ENCODE peak calls at places on chromosomes 1 and 21, in seven cellular contexts. J, P, X, Q, K, G and E are unnamed samples. For H3K4me1 and H3K36me3, the result is how much of the 10 kb centered on the place peaks cover.

GRCh38 chr21:46551636-46552241 is 53.1 kb downstream of the S100B start:
- DNase-seq in X (no peak), J (no peak), Q (no peak), P (no peak), K (no peak), G (peak), E (peak)

GRCh38 chr21:44306926-44307687 is 7.3 kb downstream of the PFKL start:
- DNase-seq in X (no peak), K (no peak), G (no peak), J (no peak), Q (no peak), P (no peak), E (no peak)

GRCh38 chr1:153752561-153753195 is 22.5 kb upstream of the SLC27A3 start:
- DNase-seq in P (peak), K (peak), X (no peak), G (no peak), Q (peak), J (no peak), E (no peak)

GRCh38 chr1:14404847-14405246 is 193.6 kb upstream of the KAZN start:
- DNase-seq in Q (no peak), K (no peak), X (no peak), P (no peak), J (no peak), G (no peak), E (no peak)

GRCh38 chr21:42840411-42841155 is 38.8 kb downstream of the WDR4 start:
- DNase-seq in K (no peak), J (no peak), P (peak), X (no peak), Q (no peak), G (no peak), E (no peak)

GRCh38 chr1:217660353-217661062 is 29.4 kb downstream of the SPATA17 start:
- DNase-seq in J (peak), Q (no peak), G (no peak), K (peak), P (no peak), X (peak), E (no peak)

GRCh38 chr1:111399792-111400610 is 27.5 kb downstream of the OVGP1 start:
- DNase-seq in P (peak), K (peak), G (no peak), J (peak), Q (peak), X (peak), E (no peak)

GRCh38 chr1:10899490-10900264 is 103.2 kb upstream of the CASZ1 start:
- DNase-seq in X (no peak), G (peak), Q (no peak), P (no peak), K (no peak), J (peak), E (no peak)

GRCh38 chr1:201905234-201905890 is 16.7 kb downstream of the SHISA4 start:
- DNase-seq in K (no peak), P (no peak), X (no peak), Q (peak), G (peak), J (no peak), E (no peak)

GRCh38 chr1:2046225-2046917 is 3.8 kb upstream of the PRKCZ start:
- DNase-seq in P (peak), X (peak), J (peak), K (peak), Q (no peak), G (peak), E (peak)

GRCh38 chr1:46623733-46624695 is 7.4 kb upstream of the MOB3C start:
- DNase-seq in X (no peak), G (no peak), K (peak), P (no peak), Q (no peak), J (no peak), E (no peak)

GRCh38 chr1:4267381-4268261 is 367.5 kb upstream of the C1orf174 start:
- DNase-seq in Q (no peak), P (no peak), K (no peak), J (no peak), X (no peak), G (no peak), E (no peak)

GRCh38 chr1:9084883-9085282 is 15.4 kb upstream of the SLC2A5 start:
- DNase-seq in J (peak), X (no peak), G (no peak), K (peak), Q (no peak), P (peak), E (no peak)

GRCh38 chr1:207672525-207673130 is 27.7 kb downstream of the CR1L start:
- DNase-seq in Q (no peak), X (peak), P (no peak), K (no peak), G (no peak), J (peak), E (no peak)

GRCh38 chr21:45981641-45982255 is at the start of gene COL6A1:
- DNase-seq in G (peak), Q (peak), X (peak), J (peak), K (peak), P (peak), E (peak)

GRCh38 chr1:76083189-76083588 is 8.6 kb downstream of the ST6GALNAC3 start:
- DNase-seq in K (no peak), Q (no peak), P (no peak), J (no peak), G (no peak), X (no peak), E (peak)

GRCh38 chr1:1197551-1198422 is 8.6 kb downstream of the TNFRSF18 start:
- DNase-seq in X (peak), G (peak), P (peak), Q (no peak), K (no peak), J (no peak), E (peak)

GRCh38 chr1:233639611-233640010 is 25.7 kb downstream of the KCNK1 start:
- DNase-seq in Q (no peak), J (peak), X (no peak), K (no peak), P (no peak), G (no peak), E (no peak)

GRCh38 chr1:245155186-245156040 is 628 bp downstream of the KIF26B start:
- DNase-seq in K (peak), P (peak), J (peak), G (no peak), Q (no peak), X (peak), E (no peak)

GRCh38 chr1:14924455-14925325 is 228.9 kb upstream of the TMEM51 start:
- DNase-seq in X (peak), G (peak), J (peak), Q (peak), P (peak), K (peak), E (peak)

GRCh38 chr21:30717105-30717504 is 1.5 kb downstream of the KRTAP21-3 start:
- DNase-seq in G (no peak), P (no peak), X (no peak), J (no peak), K (no peak), Q (no peak), E (no peak)

GRCh38 chr1:160666079-160666442 is 19.2 kb upstream of the SLAMF1 start:
- DNase-seq in P (no peak), J (no peak), K (no peak), X (no peak), Q (no peak), G (no peak), E (no peak)

GRCh38 chr1:43067233-43067745 is 104.8 kb downstream of the EBNA1BP2 start:
- DNase-seq in P (no peak), G (no peak), Q (no peak), J (no peak), X (no peak), K (no peak), E (no peak)

GRCh38 chr1:209873067-209873810 is 45.5 kb downstream of the UTP25 start:
- DNase-seq in K (peak), G (no peak), X (no peak), J (peak), P (no peak), Q (no peak), E (no peak)

GRCh38 chr21:19237603-19238002 is 834.0 kb upstream of the TMPRSS15 start:
- DNase-seq in Q (no peak), G (no peak), X (no peak), P (no peak), J (no peak), K (no peak), E (no peak)

GRCh38 chr1:44801491-44802305 is 1.5 kb downstream of the PLK3 start:
- DNase-seq in K (peak), Q (peak), G (peak), J (no peak), P (no peak), X (no peak), E (peak)

GRCh38 chr21:28949318-28949717 is 43.4 kb downstream of the LTN1 start:
- DNase-seq in K (no peak), J (no peak), X (no peak), G (no peak), P (no peak), Q (no peak), E (no peak)

GRCh38 chr21:19864456-19864855 is 1133.8 kb upstream of the NCAM2 start:
- DNase-seq in X (no peak), P (no peak), G (no peak), J (no peak), Q (no peak), K (no peak), E (no peak)

GRCh38 chr21:31731112-31731801 is 661 bp downstream of the SCAF4 start:
- DNase-seq in J (no peak), X (peak), Q (peak), K (peak), G (peak), P (peak), E (peak)

GRCh38 chr1:40860706-40861226 is 1.4 kb downstream of the CITED4 start:
- DNase-seq in J (no peak), G (peak), P (peak), X (no peak), Q (no peak), K (no peak), E (no peak)

GRCh38 chr21:33231526-33231925 is 1.8 kb downstream of the IFNAR2 start:
- DNase-seq in Q (no peak), K (no peak), G (no peak), J (no peak), P (no peak), X (no peak), E (no peak)

DNA sequence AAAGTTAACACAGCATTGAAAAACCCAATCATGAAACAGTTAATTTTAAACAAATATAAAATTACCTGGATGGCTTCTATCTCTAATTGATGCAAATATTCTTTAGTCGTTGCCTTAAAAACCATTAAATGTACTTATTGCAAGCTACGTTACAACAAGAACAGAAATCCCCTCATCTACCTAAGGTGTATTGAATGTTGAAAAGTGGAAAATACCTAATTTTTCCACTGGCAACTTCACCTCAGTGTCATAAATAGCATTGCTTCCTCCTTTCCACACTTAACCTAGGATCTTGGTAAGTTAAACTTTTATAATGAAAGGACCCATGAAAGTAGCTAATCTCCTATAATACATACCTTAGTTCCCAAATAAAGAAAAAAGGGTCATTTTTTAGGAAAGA is 5.4 kb downstream of the GADD45A start:
- DNase-seq in P (no peak), G (no peak), K (no peak), X (no peak), Q (no peak), J (no peak), E (no peak)
- H3K4me1 ChIP-seq in P (under half), G (under half), K (under half), X (under half), Q (under half), J (under half), E (under half)

GRCh38 chr1:155001438-155001687 is 1.2 kb upstream of the ZBTB7B start:
- DNase-seq in Q (no peak), G (no peak), P (no peak), X (no peak), J (no peak), K (no peak), E (no peak)

GRCh38 chr1:155002479-155003226 is at the start of gene ZBTB7B:
- DNase-seq in J (peak), P (no peak), Q (peak), K (peak), X (no peak), G (peak), E (peak)

GRCh38 chr1:155000725-155001437 is 1.7 kb upstream of the ZBTB7B start:
- DNase-seq in X (peak), Q (peak), K (peak), P (peak), G (peak), J (peak), E (peak)

GRCh38 chr1:155003227-155003765 is 694 bp downstream of the ZBTB7B start:
- DNase-seq in K (peak), P (no peak), X (peak), J (peak), Q (peak), G (no peak), E (no peak)

DNA sequence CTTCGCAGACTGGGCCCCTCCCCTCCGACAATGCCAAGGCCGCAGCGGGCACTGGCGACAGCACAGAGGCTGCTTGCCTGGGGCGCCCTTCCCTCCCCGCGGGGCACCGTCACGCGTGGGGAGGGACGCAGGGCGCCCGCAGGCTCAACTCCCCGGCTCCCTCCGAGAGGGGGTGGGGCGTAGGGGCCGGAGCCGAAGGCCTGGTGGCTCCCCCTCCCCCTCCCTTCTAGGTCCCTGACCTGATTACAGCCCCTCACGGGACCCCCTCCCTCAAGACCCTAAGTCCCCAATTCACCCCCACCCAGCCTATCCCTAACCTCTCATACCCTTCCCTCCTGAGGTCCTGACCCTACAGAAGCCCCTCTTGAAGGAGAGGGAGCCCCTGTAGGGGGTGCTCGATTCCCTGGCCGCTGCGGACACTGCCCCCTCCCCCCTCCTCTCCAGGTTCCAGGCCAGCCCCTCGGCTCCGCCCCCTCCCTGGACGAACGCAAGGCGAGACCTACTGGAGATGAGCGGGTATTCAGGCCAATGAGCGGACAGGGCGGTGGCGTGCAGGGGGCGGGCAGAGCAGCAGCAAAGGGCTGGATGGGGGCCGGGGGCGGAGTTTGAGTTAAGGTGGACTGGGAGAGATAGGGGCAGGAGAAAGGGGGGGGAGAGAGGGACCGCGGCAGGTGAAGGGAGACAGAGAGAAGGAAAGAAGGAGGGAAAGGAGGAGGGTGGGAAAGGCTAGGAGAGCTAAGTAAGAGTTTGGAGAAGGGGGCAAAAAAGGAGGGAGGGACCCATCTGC is 721 bp upstream of the ZBTB7B start:
- DNase-seq in P (peak), J (peak), Q (peak), X (peak), G (peak), K (peak), E (peak)
- TF ChIP-seq CTCF in P (no peak), J (peak), Q (peak), X (peak), G (peak), K (peak), E (no peak)

GRCh38 chr21:38818336-38818723 is 12.6 kb downstream of the ETS2 start:
- DNase-seq in G (peak), Q (no peak), J (no peak), X (no peak), P (no peak), K (no peak), E (no peak)

GRCh38 chr21:38814126-38815059 is 8.7 kb downstream of the ETS2 start:
- DNase-seq in J (no peak), K (no peak), X (no peak), P (no peak), G (no peak), Q (no peak), E (no peak)

GRCh38 chr21:38817371-38818335 is 11.9 kb downstream of the ETS2 start:
- DNase-seq in Q (no peak), X (no peak), K (peak), J (peak), P (peak), G (peak), E (no peak)

GRCh38 chr21:38815060-38815405 is 9.3 kb downstream of the ETS2 start:
- DNase-seq in X (no peak), Q (no peak), K (no peak), J (peak), P (no peak), G (no peak), E (no peak)

GRCh38 chr21:38816400-38816973 is 10.8 kb downstream of the ETS2 start:
- DNase-seq in G (no peak), J (no peak), Q (no peak), X (no peak), P (no peak), K (no peak), E (no peak)
- H3K36me3 ChIP-seq in G (half or more), J (half or more), Q (under half), X (half or more), P (under half), K (half or more), E (under half)

DNA sequence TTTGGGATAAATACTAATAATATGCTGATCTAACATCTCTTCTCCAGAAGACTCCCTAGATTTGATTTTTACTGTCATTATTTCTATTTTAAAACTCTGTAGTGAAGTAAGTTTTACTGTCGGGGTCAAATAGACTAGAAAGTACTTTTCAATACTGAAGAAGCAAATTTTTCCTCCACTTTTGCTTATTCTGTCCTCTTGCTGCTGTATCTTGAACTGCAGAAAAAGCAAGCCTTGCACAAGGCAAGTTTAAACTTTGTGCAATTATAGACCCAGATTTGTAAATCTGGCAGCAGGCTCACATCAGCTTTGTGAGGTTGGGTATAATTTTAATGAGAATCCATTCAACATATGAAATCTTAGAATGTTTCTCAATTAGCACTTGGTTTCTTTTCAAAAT is 151.1 kb upstream of the ETS2 start:
- DNase-seq in X (no peak), Q (no peak), K (no peak), P (no peak), J (no peak), G (no peak), E (no peak)
- H3K4me1 ChIP-seq in X (under half), Q (under half), K (under half), P (under half), J (under half), G (under half), E (under half)

GRCh38 chr1:204529371-204529895 is 13.2 kb downstream of the MDM4 start:
- DNase-seq in K (no peak), Q (no peak), J (no peak), P (no peak), X (no peak), G (no peak), E (peak)
- TF ChIP-seq CTCF in K (no peak), Q (no peak), J (peak), P (no peak), X (peak), G (no peak), E (no peak)

GRCh38 chr1:31005617-31006166 is 59.8 kb downstream of the PUM1 start:
- DNase-seq in Q (no peak), J (no peak), X (no peak), K (no peak), G (no peak), P (no peak), E (no peak)
- H3K36me3 ChIP-seq in Q (under half), J (under half), X (half or more), K (under half), G (under half), P (under half), E (under half)

GRCh38 chr1:109907190-109907774 is 3.4 kb upstream of the CSF1 start:
- DNase-seq in Q (no peak), G (no peak), J (no peak), P (no peak), K (no peak), X (no peak), E (no peak)
- H3K4me1 ChIP-seq in Q (under half), G (under half), J (under half), P (under half), K (under half), X (under half), E (under half)

DNA sequence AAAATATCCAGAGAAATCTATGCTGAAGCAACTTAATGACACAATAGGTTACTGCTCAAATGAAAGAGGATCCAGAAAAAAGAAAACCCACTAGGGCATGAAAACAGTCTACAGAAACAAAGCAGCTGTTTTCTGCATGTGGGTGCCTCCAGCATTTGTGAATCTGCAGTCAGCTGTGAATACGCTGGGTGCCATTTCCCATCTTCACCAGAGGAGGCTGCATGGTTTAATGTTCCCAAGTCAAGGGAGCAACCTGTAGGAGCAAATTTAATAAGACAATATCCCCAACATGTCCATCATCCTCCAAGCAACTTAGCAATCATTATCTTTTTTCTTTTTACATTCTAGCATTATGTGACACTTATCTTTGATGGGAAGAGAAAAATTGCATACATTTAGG is 396.6 kb downstream of the BRINP2 start:
- DNase-seq in J (peak), P (no peak), X (no peak), Q (no peak), G (no peak), K (peak), E (no peak)
- TF ChIP-seq CTCF in J (peak), P (no peak), X (no peak), Q (no peak), G (peak), K (peak), E (no peak)

GRCh38 chr1:39412892-39413291 is 78.5 kb upstream of the BMP8A start:
- DNase-seq in P (no peak), Q (no peak), J (no peak), K (no peak), X (no peak), G (no peak), E (no peak)
- H3K36me3 ChIP-seq in P (under half), Q (under half), J (under half), K (under half), X (under half), G (under half), E (under half)